ENCODE peak calls at places on chromosomes 7 and 10, in seven cellular contexts. I is AG09319, H is tibial nerve, R is NCI-H774, S is K562, O is Peyer's patch, K is SHP77. B is an unnamed sample.

GRCh38 chr10:24357344-24358021 is 148.5 kb downstream of the KIAA1217 start:
- DNase-seq in I (no peak), H (no peak), R (no peak), S (no peak), O (no peak), K (no peak), B (no peak)

GRCh38 chr7:140526901-140527664 is 47.8 kb upstream of the MKRN1 start:
- DNase-seq in I (no peak), H (no peak), R (no peak), S (no peak), O (no peak), K (no peak), B (no peak)

GRCh38 chr10:52212062-52212461 is 102.0 kb upstream of the DKK1 start:
- DNase-seq in I (no peak), H (no peak), R (no peak), S (no peak), O (peak), K (no peak), B (no peak)

GRCh38 chr10:132011027-132011426 is 29.3 kb upstream of the BNIP3 start:
- DNase-seq in I (no peak), H (no peak), R (no peak), S (no peak), O (no peak), K (no peak), B (no peak)

GRCh38 chr10:97096327-97097153 is 89.2 kb downstream of the SLIT1 start:
- DNase-seq in I (no peak), H (no peak), R (no peak), S (no peak), O (no peak), K (no peak), B (no peak)

GRCh38 chr10:70678757-70679489 is 6.6 kb downstream of the ADAMTS14 start:
- DNase-seq in I (no peak), H (no peak), R (no peak), S (no peak), O (no peak), K (no peak), B (no peak)

GRCh38 chr7:865921-866320 is 10.4 kb upstream of the GET4 start:
- DNase-seq in I (no peak), H (no peak), R (no peak), S (no peak), O (no peak), K (no peak), B (no peak)

GRCh38 chr10:123642293-123642692 is 23.9 kb upstream of the GPR26 start:
- DNase-seq in I (no peak), H (no peak), R (no peak), S (no peak), O (no peak), K (no peak), B (no peak)

GRCh38 chr7:143385891-143386781 is 5.0 kb downstream of the ZYX start:
- DNase-seq in I (no peak), H (no peak), R (no peak), S (no peak), O (peak), K (no peak), B (no peak)

GRCh38 chr7:55140981-55141278 is 122.1 kb downstream of the EGFR start:
- DNase-seq in I (no peak), H (no peak), R (no peak), S (no peak), O (no peak), K (no peak), B (no peak)

GRCh38 chr10:127694580-127695193 is 42.3 kb upstream of the FOXI2 start:
- DNase-seq in I (no peak), H (no peak), R (peak), S (peak), O (no peak), K (peak), B (no peak)

B was measured in D721Med.